ENCODE peak calls at places on chromosomes 7 and 10, in five cellular contexts. I, O, D, F and A are unnamed samples.

GRCh38 chr7:27516415-27516814 is 146.3 kb downstream of the HIBADH start:
- DNase-seq in I (no peak), O (no peak), D (no peak), F (no peak), A (no peak)

GRCh38 chr7:13037216-13037615 is 349.8 kb downstream of the ARL4A start:
- DNase-seq in I (no peak), O (no peak), D (no peak), F (peak), A (no peak)

GRCh38 chr7:6637544-6638229 is 569 bp downstream of the ZNF316 start:
- DNase-seq in I (no peak), O (peak), D (peak), F (peak), A (no peak)

GRCh38 chr7:50502001-50502684 is 52.0 kb upstream of the FIGNL1 start:
- DNase-seq in I (peak), O (no peak), D (peak), F (peak), A (peak)

GRCh38 chr10:78377362-78377761 is 343.7 kb downstream of the RPS24 start:
- DNase-seq in I (no peak), O (no peak), D (no peak), F (no peak), A (peak)

GRCh38 chr7:101205901-101206664 is 5.2 kb upstream of the MOGAT3 start:
- DNase-seq in I (no peak), O (no peak), D (no peak), F (no peak), A (no peak)

GRCh38 chr7:83863906-83864305 is 215.0 kb upstream of the SEMA3E start:
- DNase-seq in I (no peak), O (no peak), D (no peak), F (no peak), A (no peak)

GRCh38 chr7:40839881-40840280 is 705.1 kb downstream of the SUGCT start:
- DNase-seq in I (no peak), O (no peak), D (no peak), F (peak), A (peak)

GRCh38 chr7:26704786-26705185 is 159.6 kb downstream of the SKAP2 start:
- DNase-seq in I (no peak), O (no peak), D (peak), F (peak), A (peak)

GRCh38 chr7:158815471-158816128 is 13.7 kb downstream of the ESYT2 start:
- DNase-seq in I (no peak), O (no peak), D (peak), F (peak), A (no peak)

GRCh38 chr7:158066085-158066484 is 521.5 kb downstream of the PTPRN2 start:
- DNase-seq in I (no peak), O (no peak), D (no peak), F (no peak), A (no peak)

GRCh38 chr10:34789993-34790506 is 25.0 kb downstream of the PARD3 start:
- DNase-seq in I (no peak), O (no peak), D (no peak), F (no peak), A (peak)

GRCh38 chr7:90622670-90623069 is 26.5 kb downstream of the CDK14 start:
- DNase-seq in I (no peak), O (no peak), D (no peak), F (no peak), A (no peak)

GRCh38 chr7:142876991-142877910 is 8.3 kb downstream of the TRPV6 start:
- DNase-seq in I (no peak), O (no peak), D (no peak), F (no peak), A (no peak)

GRCh38 chr10:71921319-71922027 is 42.7 kb upstream of the CHST3 start:
- DNase-seq in I (no peak), O (no peak), D (peak), F (no peak), A (peak)

GRCh38 chr10:127556911-127557310 is 7.8 kb downstream of the NPS start:
- DNase-seq in I (no peak), O (no peak), D (peak), F (no peak), A (no peak)

GRCh38 chr7:157830331-157830730 is 493.5 kb downstream of the DNAJB6 start:
- DNase-seq in I (no peak), O (no peak), D (no peak), F (no peak), A (no peak)

GRCh38 chr7:47724335-47724982 is 142.5 kb upstream of the TNS3 start:
- DNase-seq in I (peak), O (no peak), D (peak), F (peak), A (peak)

GRCh38 chr10:92124020-92124419 is 166.9 kb downstream of the CPEB3 start:
- DNase-seq in I (no peak), O (no peak), D (no peak), F (no peak), A (no peak)

GRCh38 chr10:77374189-77374656 is 263.4 kb downstream of the KCNMA1 start:
- DNase-seq in I (no peak), O (no peak), D (no peak), F (no peak), A (no peak)

GRCh38 chr10:84263716-84264115 is 18.9 kb downstream of the RGR start:
- DNase-seq in I (no peak), O (no peak), D (no peak), F (no peak), A (no peak)

GRCh38 chr7:29105191-29105590 is 41.1 kb downstream of the CPVL start:
- DNase-seq in I (no peak), O (no peak), D (no peak), F (no peak), A (no peak)

GRCh38 chr10:96448021-96448457 is 65.7 kb downstream of the TLL2 start:
- DNase-seq in I (no peak), O (no peak), D (peak), F (no peak), A (no peak)

GRCh38 chr7:133020501-133020900 is 61.4 kb downstream of the CHCHD3 start:
- DNase-seq in I (no peak), O (no peak), D (no peak), F (no peak), A (no peak)

DNA sequence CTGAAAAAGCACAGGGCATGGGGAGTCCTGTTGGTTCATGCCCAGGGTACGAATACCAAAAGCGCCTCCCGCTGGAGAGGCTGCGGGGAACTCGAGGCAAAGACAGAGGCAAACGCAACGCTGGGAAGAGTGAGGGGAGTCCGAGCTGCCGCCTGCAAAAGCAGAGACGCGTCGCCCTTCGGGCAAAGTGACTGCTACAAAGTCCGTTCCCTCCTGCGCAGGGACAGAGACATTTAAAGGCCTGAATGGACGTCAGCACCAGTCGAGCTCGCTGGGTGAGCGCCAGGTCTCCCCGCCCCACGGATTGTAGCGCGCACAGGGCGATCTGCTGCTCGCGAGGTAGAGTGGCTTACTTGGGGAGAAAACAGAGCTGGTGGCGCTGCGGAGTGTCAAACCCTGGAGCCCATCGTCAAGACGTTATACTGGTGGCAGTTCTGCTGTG is 732.8 kb downstream of the ZWINT start:
- DNase-seq in I (no peak), O (no peak), D (no peak), F (no peak), A (no peak)
- H3K4me3 ChIP-seq in I (no peak), O (no peak), D (no peak), F (peak), A (no peak)

GRCh38 chr7:115328018-115328417 is 406.1 kb downstream of the MDFIC start:
- DNase-seq in I (no peak), O (no peak), D (peak), F (peak), A (no peak)
- TF ChIP-seq CTCF in I (no peak), O (no peak), D (no peak), F (no peak), A (no peak)

DNA sequence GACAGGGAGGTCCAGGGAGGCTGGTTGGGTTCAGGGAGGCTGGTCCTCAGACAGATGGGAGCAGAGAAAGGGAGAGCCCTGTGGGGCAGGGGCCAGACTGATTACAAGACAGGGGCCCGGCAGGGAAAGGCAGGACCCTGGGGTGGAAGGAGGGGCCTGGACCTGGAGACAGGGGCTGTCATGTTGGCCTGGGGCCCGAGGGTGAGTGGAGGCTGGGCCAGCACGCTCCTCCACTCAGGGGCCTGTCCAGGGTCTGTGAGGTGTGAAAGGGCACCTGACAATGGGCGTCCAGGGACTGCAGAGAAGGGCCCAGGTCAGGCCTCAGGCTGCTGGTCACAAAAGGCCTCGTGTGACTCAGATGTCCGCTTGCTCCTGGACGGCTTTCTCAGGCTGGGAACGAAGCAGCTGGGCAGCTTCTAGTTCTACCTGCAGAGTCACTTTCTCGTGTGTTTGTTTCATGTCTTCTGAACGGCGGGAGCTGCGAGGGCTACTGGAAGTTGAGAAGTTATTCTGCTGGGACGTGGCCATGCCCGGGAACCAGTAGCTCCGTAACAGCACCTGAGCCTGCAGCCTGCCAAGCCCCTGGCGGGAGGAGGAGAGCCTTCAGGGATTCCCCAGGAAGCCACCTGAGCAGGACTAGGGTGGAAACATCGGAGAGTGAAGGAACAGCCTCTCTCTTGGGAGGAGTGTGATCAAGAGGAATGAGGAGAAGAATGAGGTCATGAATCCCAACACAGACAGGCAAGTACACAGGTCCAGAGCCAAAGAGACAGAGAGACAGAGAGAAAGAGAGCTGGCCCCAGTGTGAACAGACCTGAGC is 65.8 kb downstream of the KLF6 start:
- DNase-seq in I (no peak), O (no peak), D (no peak), F (no peak), A (no peak)
- H3K4me3 ChIP-seq in I (no peak), O (no peak), D (no peak), F (no peak), A (no peak)

GRCh38 chr7:151752816-151753600 is 123.9 kb downstream of the PRKAG2 start:
- DNase-seq in I (no peak), O (no peak), D (no peak), F (peak), A (no peak)

GRCh38 chr7:151754142-151754590 is 122.7 kb downstream of the PRKAG2 start:
- DNase-seq in I (peak), O (peak), D (peak), F (peak), A (peak)

GRCh38 chr7:151755131-151755787 is 121.7 kb downstream of the PRKAG2 start:
- DNase-seq in I (no peak), O (no peak), D (peak), F (no peak), A (peak)

GRCh38 chr7:151754688-151755130 is 122.2 kb downstream of the PRKAG2 start:
- DNase-seq in I (no peak), O (no peak), D (no peak), F (no peak), A (no peak)

DNA sequence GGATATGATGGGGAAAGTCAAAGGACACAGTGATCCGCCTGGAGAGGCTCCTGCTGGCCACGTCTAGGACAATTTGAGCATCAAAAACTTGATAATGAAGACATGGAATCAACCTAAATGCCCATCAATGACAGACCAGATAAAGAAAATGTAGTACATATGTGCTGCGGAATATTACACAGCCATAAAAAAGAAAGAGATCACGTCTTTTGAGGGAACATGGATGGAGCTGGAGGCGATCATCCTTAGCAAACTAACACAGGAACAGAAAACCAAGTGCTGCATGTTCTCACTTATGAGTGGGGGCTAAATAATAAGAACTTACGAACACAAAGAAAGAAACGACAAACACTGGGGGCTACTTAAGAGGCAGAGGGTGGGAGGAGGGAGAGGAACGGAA is 124.9 kb downstream of the PRKAG2 start:
- DNase-seq in I (no peak), O (no peak), D (no peak), F (no peak), A (no peak)
- TF ChIP-seq CTCF in I (no peak), O (no peak), D (no peak), F (no peak), A (no peak)

DNA sequence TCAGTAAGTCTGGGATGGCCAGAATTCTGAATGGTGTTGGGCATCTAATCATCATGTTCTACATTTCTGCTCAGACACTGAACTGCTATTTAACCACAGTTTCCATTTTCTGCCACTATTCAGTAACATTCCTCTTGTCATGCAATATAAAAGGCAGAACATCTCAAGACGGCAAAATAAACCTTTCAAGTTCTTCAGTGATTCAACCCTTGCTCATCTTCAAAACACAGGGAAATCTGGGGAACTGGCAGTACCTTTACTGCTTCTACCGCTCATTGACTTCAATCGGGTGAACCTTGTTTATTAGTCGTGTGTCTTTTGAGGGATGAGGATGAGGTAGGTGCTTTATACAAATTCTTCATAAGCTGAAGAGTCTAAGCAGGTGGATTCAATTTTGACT is 184.7 kb upstream of the ANK3 start:
- DNase-seq in I (no peak), O (no peak), D (no peak), F (no peak), A (no peak)
- H3K4me3 ChIP-seq in I (no peak), O (no peak), D (no peak), F (no peak), A (no peak)

DNA sequence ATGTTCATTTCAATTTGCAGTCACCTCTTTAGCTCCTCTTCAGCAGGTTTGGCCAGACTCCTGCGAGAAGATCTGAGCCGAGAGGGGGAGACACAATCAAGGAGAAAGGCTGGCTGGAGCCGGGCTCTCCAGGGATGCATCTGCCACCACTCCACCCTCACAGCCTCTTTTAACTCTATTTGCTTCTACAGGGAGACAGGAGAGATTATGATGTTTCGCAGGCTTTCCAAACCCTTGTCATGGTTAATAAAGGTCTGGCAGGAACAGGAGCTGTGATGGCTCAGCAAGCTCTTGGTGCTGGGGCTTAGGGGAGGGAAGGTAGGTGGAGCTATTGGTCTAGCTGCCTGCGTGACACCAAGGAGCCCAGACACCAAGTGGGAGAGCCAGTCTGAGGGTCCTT is 448.1 kb upstream of the PODXL start:
- DNase-seq in I (no peak), O (no peak), D (peak), F (peak), A (peak)
- TF ChIP-seq CTCF in I (peak), O (no peak), D (peak), F (no peak), A (peak)

GRCh38 chr10:16967866-16968721 is 150.9 kb upstream of the RSU1 start:
- DNase-seq in I (no peak), O (no peak), D (peak), F (peak), A (peak)
- H3K4me3 ChIP-seq in I (no peak), O (no peak), D (no peak), F (peak), A (no peak)

GRCh38 chr10:7856685-7857084 is 38.4 kb downstream of the TAF3 start:
- DNase-seq in I (no peak), O (no peak), D (no peak), F (no peak), A (no peak)

GRCh38 chr10:7862121-7862514 is 43.8 kb downstream of the TAF3 start:
- DNase-seq in I (no peak), O (no peak), D (no peak), F (no peak), A (no peak)

GRCh38 chr10:7866191-7866590 is 47.9 kb downstream of the TAF3 start:
- DNase-seq in I (no peak), O (no peak), D (no peak), F (peak), A (no peak)

GRCh38 chr10:7857259-7857658 is 39.0 kb downstream of the TAF3 start:
- DNase-seq in I (no peak), O (no peak), D (no peak), F (no peak), A (no peak)

DNA sequence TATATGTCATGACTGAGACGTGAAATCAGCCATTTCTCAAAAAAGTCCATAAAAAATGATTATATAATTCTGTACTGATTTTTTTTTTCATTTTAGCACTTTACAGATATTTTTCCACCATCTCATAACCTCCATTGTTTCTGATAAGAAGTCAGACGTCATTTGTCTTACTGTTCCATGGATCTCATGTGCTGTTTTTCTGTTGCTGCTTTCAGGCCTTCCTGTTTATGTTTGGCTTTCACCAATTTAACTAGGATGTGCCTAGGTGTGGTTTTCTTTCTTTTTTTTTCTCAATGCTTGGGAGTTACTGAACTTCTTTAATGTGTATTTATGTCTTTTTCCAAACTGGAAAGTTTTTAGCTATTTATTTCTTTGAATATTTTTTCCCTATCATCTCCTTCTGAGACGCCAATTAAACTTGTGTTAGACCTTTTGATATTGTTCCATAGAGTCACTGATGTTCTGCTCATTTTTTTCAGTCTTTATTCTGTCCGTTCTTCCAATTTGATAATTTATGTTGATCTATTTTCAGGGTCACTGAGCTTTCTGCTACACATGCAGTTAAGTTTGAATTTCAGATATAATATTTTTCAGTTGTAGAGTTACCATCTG is 43.3 kb downstream of the TAF3 start:
- DNase-seq in I (no peak), O (no peak), D (no peak), F (no peak), A (no peak)
- TF ChIP-seq CTCF in I (no peak), O (no peak), D (no peak), F (no peak), A (no peak)

DNA sequence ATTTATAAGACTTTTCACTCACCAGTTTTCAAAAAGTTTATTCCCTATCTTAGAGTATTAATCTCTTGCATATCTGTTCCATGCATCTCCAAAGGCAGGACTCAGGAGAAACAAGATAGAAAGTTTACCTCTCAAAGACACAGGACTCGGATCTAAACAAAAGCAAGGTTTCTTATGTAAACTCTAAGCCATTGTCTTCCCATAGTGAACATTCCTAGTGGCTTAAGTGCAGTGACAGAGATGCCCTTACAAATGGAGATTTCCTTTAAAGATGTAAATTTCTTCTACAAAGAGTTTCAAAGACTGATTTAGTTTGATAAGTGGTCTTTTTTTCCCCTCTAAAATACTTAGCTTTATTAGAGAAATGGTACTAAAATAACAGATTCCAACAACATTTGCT is 209.8 kb downstream of the ACTR3B start:
- DNase-seq in I (no peak), O (no peak), D (no peak), F (no peak), A (no peak)
- H3K4me3 ChIP-seq in I (no peak), O (no peak), D (no peak), F (no peak), A (no peak)